ENCODE peak calls at places on chromosomes 3 and 15, in seven cellular contexts. L, I, S, V, T, Y and F are unnamed samples.

GRCh38 chr3:124202754-124203153 is 210.8 kb upstream of the ROPN1 start:
- DNase-seq in L (peak), I (no peak), S (no peak), V (no peak), T (no peak), Y (peak), F (no peak)

GRCh38 chr3:189404797-189405484 is 226.2 kb upstream of the TP63 start:
- DNase-seq in L (no peak), I (no peak), S (no peak), V (no peak), T (no peak), Y (no peak), F (no peak)

GRCh38 chr15:69034352-69034751 is 19.9 kb downstream of the NOX5 start:
- DNase-seq in L (no peak), I (no peak), S (no peak), V (no peak), T (no peak), Y (no peak), F (no peak)

GRCh38 chr3:69161587-69162196 is 39.3 kb upstream of the LMOD3 start:
- DNase-seq in L (peak), I (no peak), S (no peak), V (peak), T (peak), Y (peak), F (peak)

GRCh38 chr3:190614466-190615384 is 100.8 kb downstream of the IL1RAP start:
- DNase-seq in L (no peak), I (no peak), S (no peak), V (no peak), T (peak), Y (no peak), F (no peak)

GRCh38 chr3:101779808-101780366 is 876 bp downstream of the NXPE3 start:
- DNase-seq in L (peak), I (no peak), S (no peak), V (peak), T (no peak), Y (no peak), F (no peak)

GRCh38 chr15:77599899-77600298 is 32.8 kb downstream of the LINGO1 start:
- DNase-seq in L (no peak), I (peak), S (no peak), V (peak), T (peak), Y (peak), F (no peak)

GRCh38 chr3:171374260-171374659 is 85.9 kb downstream of the TNIK start:
- DNase-seq in L (no peak), I (no peak), S (no peak), V (no peak), T (no peak), Y (no peak), F (no peak)

GRCh38 chr15:29736012-29736744 is 86.1 kb downstream of the TJP1 start:
- DNase-seq in L (no peak), I (no peak), S (no peak), V (no peak), T (no peak), Y (no peak), F (no peak)

GRCh38 chr3:36992806-36993325 is at the start of gene EPM2AIP1:
- DNase-seq in L (no peak), I (no peak), S (peak), V (no peak), T (no peak), Y (no peak), F (no peak)

GRCh38 chr3:78645628-78646310 is 1122.0 kb downstream of the ROBO1 start:
- DNase-seq in L (peak), I (no peak), S (no peak), V (peak), T (peak), Y (peak), F (no peak)

GRCh38 chr3:174377096-174377495 is 482.0 kb upstream of the NAALADL2 start:
- DNase-seq in L (no peak), I (no peak), S (no peak), V (no peak), T (no peak), Y (no peak), F (no peak)

GRCh38 chr15:81281925-81282895 is 41.7 kb downstream of the STARD5 start:
- DNase-seq in L (no peak), I (no peak), S (no peak), V (no peak), T (no peak), Y (no peak), F (no peak)

GRCh38 chr15:33022629-33023028 is 171.9 kb downstream of the FMN1 start:
- DNase-seq in L (no peak), I (no peak), S (no peak), V (peak), T (no peak), Y (peak), F (no peak)

GRCh38 chr3:94024385-94024784 is 4.0 kb downstream of the STX19 start:
- DNase-seq in L (no peak), I (no peak), S (no peak), V (no peak), T (no peak), Y (no peak), F (no peak)

GRCh38 chr3:128572644-128573105 is 77.9 kb downstream of the RPN1 start:
- DNase-seq in L (peak), I (no peak), S (no peak), V (no peak), T (no peak), Y (no peak), F (no peak)

GRCh38 chr3:61928776-61929175 is 367.4 kb downstream of the PTPRG start:
- DNase-seq in L (no peak), I (no peak), S (no peak), V (no peak), T (no peak), Y (no peak), F (no peak)

GRCh38 chr3:123884258-123884831 is at the start of gene MYLK:
- DNase-seq in L (peak), I (no peak), S (no peak), V (peak), T (peak), Y (peak), F (peak)